ENCODE peak calls at places on chromosomes 2 and 18, in ten cellular contexts. One of them, this sample, is unnamed.

GRCh38 chr2:154261473-154262027 is 389.8 kb downstream of the GALNT13 start:
- DNase-seq in right atrium auricular region: no peak
- DNase-seq in activated CD4-positive, alpha-beta T cell treated with anti-CD3 and anti-CD28 coated beads for 24 hours: no peak
- DNase-seq in NCI-H510A treated with DMSO at 0.1 percent for 48 hours: no peak
- DNase-seq in fibroblast of pulmonary artery: no peak
- DNase-seq in heart right ventricle: no peak
- DNase-seq in mucosa of descending colon: no peak
- DNase-seq in SJSA1: no peak
- DNase-seq in SHP77: no peak
- DNase-seq in Ammon's horn: no peak
- DNase-seq in this sample: no peak

GRCh38 chr2:146982393-146982846 is 862.4 kb upstream of the ACVR2A start:
- DNase-seq in right atrium auricular region: peak; percentile 67
- DNase-seq in activated CD4-positive, alpha-beta T cell treated with anti-CD3 and anti-CD28 coated beads for 24 hours: no peak
- DNase-seq in NCI-H510A treated with DMSO at 0.1 percent for 48 hours: no peak
- DNase-seq in fibroblast of pulmonary artery: peak; percentile 98
- DNase-seq in heart right ventricle: no peak
- DNase-seq in mucosa of descending colon: peak; percentile 4
- DNase-seq in SJSA1: no peak
- DNase-seq in SHP77: no peak
- DNase-seq in Ammon's horn: no peak
- DNase-seq in this sample: peak; percentile 27

GRCh38 chr2:158297120-158297519 is 159.4 kb downstream of the CCDC148 start:
- DNase-seq in right atrium auricular region: no peak
- DNase-seq in activated CD4-positive, alpha-beta T cell treated with anti-CD3 and anti-CD28 coated beads for 24 hours: no peak
- DNase-seq in NCI-H510A treated with DMSO at 0.1 percent for 48 hours: no peak
- DNase-seq in fibroblast of pulmonary artery: no peak
- DNase-seq in heart right ventricle: no peak
- DNase-seq in mucosa of descending colon: no peak
- DNase-seq in SJSA1: no peak
- DNase-seq in SHP77: no peak
- DNase-seq in Ammon's horn: no peak
- DNase-seq in this sample: no peak

GRCh38 chr2:64405476-64406406 is 48.2 kb upstream of the LGALSL start:
- DNase-seq in right atrium auricular region: no peak
- DNase-seq in activated CD4-positive, alpha-beta T cell treated with anti-CD3 and anti-CD28 coated beads for 24 hours: no peak
- DNase-seq in NCI-H510A treated with DMSO at 0.1 percent for 48 hours: no peak
- DNase-seq in fibroblast of pulmonary artery: peak; percentile 88
- DNase-seq in heart right ventricle: no peak
- DNase-seq in mucosa of descending colon: peak; percentile 41
- DNase-seq in SJSA1: no peak
- DNase-seq in SHP77: no peak
- DNase-seq in Ammon's horn: no peak
- DNase-seq in this sample: peak; percentile 25

GRCh38 chr2:30024281-30024680 is 102.9 kb upstream of the ALK start:
- DNase-seq in right atrium auricular region: no peak
- DNase-seq in activated CD4-positive, alpha-beta T cell treated with anti-CD3 and anti-CD28 coated beads for 24 hours: no peak
- DNase-seq in NCI-H510A treated with DMSO at 0.1 percent for 48 hours: no peak
- DNase-seq in fibroblast of pulmonary artery: no peak
- DNase-seq in heart right ventricle: no peak
- DNase-seq in mucosa of descending colon: no peak
- DNase-seq in SJSA1: no peak
- DNase-seq in SHP77: no peak
- DNase-seq in Ammon's horn: no peak
- DNase-seq in this sample: no peak

GRCh38 chr2:190802133-190802532 is 78.5 kb upstream of the GLS start:
- DNase-seq in right atrium auricular region: no peak
- DNase-seq in activated CD4-positive, alpha-beta T cell treated with anti-CD3 and anti-CD28 coated beads for 24 hours: no peak
- DNase-seq in NCI-H510A treated with DMSO at 0.1 percent for 48 hours: no peak
- DNase-seq in fibroblast of pulmonary artery: no peak
- DNase-seq in heart right ventricle: no peak
- DNase-seq in mucosa of descending colon: no peak
- DNase-seq in SJSA1: no peak
- DNase-seq in SHP77: no peak
- DNase-seq in Ammon's horn: no peak
- DNase-seq in this sample: no peak

GRCh38 chr2:71282493-71282892 is 49.1 kb upstream of the ZNF638 start:
- DNase-seq in right atrium auricular region: no peak
- DNase-seq in activated CD4-positive, alpha-beta T cell treated with anti-CD3 and anti-CD28 coated beads for 24 hours: no peak
- DNase-seq in NCI-H510A treated with DMSO at 0.1 percent for 48 hours: no peak
- DNase-seq in fibroblast of pulmonary artery: no peak
- DNase-seq in heart right ventricle: no peak
- DNase-seq in mucosa of descending colon: peak; percentile 4
- DNase-seq in SJSA1: no peak
- DNase-seq in SHP77: no peak
- DNase-seq in Ammon's horn: peak; percentile 22
- DNase-seq in this sample: no peak

GRCh38 chr2:30074023-30074422 is 72.8 kb upstream of the YPEL5 start:
- DNase-seq in right atrium auricular region: no peak
- DNase-seq in activated CD4-positive, alpha-beta T cell treated with anti-CD3 and anti-CD28 coated beads for 24 hours: no peak
- DNase-seq in NCI-H510A treated with DMSO at 0.1 percent for 48 hours: no peak
- DNase-seq in fibroblast of pulmonary artery: peak; percentile 33
- DNase-seq in heart right ventricle: no peak
- DNase-seq in mucosa of descending colon: no peak
- DNase-seq in SJSA1: no peak
- DNase-seq in SHP77: no peak
- DNase-seq in Ammon's horn: no peak
- DNase-seq in this sample: no peak

GRCh38 chr2:99818842-99819241 is 323.5 kb downstream of the AFF3 start:
- DNase-seq in right atrium auricular region: no peak
- DNase-seq in activated CD4-positive, alpha-beta T cell treated with anti-CD3 and anti-CD28 coated beads for 24 hours: no peak
- DNase-seq in NCI-H510A treated with DMSO at 0.1 percent for 48 hours: no peak
- DNase-seq in fibroblast of pulmonary artery: peak; percentile 53
- DNase-seq in heart right ventricle: no peak
- DNase-seq in mucosa of descending colon: no peak
- DNase-seq in SJSA1: no peak
- DNase-seq in SHP77: no peak
- DNase-seq in Ammon's horn: no peak
- DNase-seq in this sample: no peak

GRCh38 chr18:7766383-7766782 is 199.3 kb downstream of the PTPRM start:
- DNase-seq in right atrium auricular region: no peak
- DNase-seq in activated CD4-positive, alpha-beta T cell treated with anti-CD3 and anti-CD28 coated beads for 24 hours: no peak
- DNase-seq in NCI-H510A treated with DMSO at 0.1 percent for 48 hours: no peak
- DNase-seq in fibroblast of pulmonary artery: no peak
- DNase-seq in heart right ventricle: no peak
- DNase-seq in mucosa of descending colon: no peak
- DNase-seq in SJSA1: no peak
- DNase-seq in SHP77: no peak
- DNase-seq in Ammon's horn: no peak
- DNase-seq in this sample: no peak

GRCh38 chr2:158755738-158756137 is 39.4 kb upstream of the DAPL1 start:
- DNase-seq in right atrium auricular region: no peak
- DNase-seq in activated CD4-positive, alpha-beta T cell treated with anti-CD3 and anti-CD28 coated beads for 24 hours: no peak
- DNase-seq in NCI-H510A treated with DMSO at 0.1 percent for 48 hours: no peak
- DNase-seq in fibroblast of pulmonary artery: no peak
- DNase-seq in heart right ventricle: no peak
- DNase-seq in mucosa of descending colon: no peak
- DNase-seq in SJSA1: no peak
- DNase-seq in SHP77: no peak
- DNase-seq in Ammon's horn: no peak
- DNase-seq in this sample: no peak

GRCh38 chr2:26144953-26145680 is 27.8 kb upstream of the GAREM2 start:
- DNase-seq in right atrium auricular region: no peak
- DNase-seq in activated CD4-positive, alpha-beta T cell treated with anti-CD3 and anti-CD28 coated beads for 24 hours: peak; percentile 41
- DNase-seq in NCI-H510A treated with DMSO at 0.1 percent for 48 hours: peak; percentile 67
- DNase-seq in fibroblast of pulmonary artery: peak; percentile 73
- DNase-seq in heart right ventricle: peak; percentile 43
- DNase-seq in mucosa of descending colon: peak; percentile 81
- DNase-seq in SJSA1: peak; percentile 47
- DNase-seq in SHP77: peak; percentile 56
- DNase-seq in Ammon's horn: peak; percentile 81
- DNase-seq in this sample: peak; percentile 41

GRCh38 chr18:3261393-3262233 is at the start of gene MYL12B:
- DNase-seq in right atrium auricular region: peak; percentile 84
- DNase-seq in activated CD4-positive, alpha-beta T cell treated with anti-CD3 and anti-CD28 coated beads for 24 hours: peak; percentile 54
- DNase-seq in NCI-H510A treated with DMSO at 0.1 percent for 48 hours: peak; percentile 71
- DNase-seq in fibroblast of pulmonary artery: peak; percentile 77
- DNase-seq in heart right ventricle: peak; percentile 85
- DNase-seq in mucosa of descending colon: peak; percentile 91
- DNase-seq in SJSA1: peak; percentile 99
- DNase-seq in SHP77: peak; percentile 48
- DNase-seq in Ammon's horn: peak; percentile 84
- DNase-seq in this sample: peak; percentile 91

GRCh38 chr2:677056-677949 is at the start of gene TMEM18:
- DNase-seq in right atrium auricular region: peak; percentile 96
- DNase-seq in activated CD4-positive, alpha-beta T cell treated with anti-CD3 and anti-CD28 coated beads for 24 hours: peak; percentile 95
- DNase-seq in NCI-H510A treated with DMSO at 0.1 percent for 48 hours: peak; percentile 97
- DNase-seq in fibroblast of pulmonary artery: peak; percentile 100
- DNase-seq in heart right ventricle: peak; percentile 97
- DNase-seq in mucosa of descending colon: peak; percentile 98
- DNase-seq in SJSA1: peak; percentile 99
- DNase-seq in SHP77: peak; percentile 99
- DNase-seq in Ammon's horn: peak; percentile 97
- DNase-seq in this sample: peak; percentile 95